ENCODE peak calls at places on chromosomes 2 and 18, in ten cellular contexts. G, O, Z, B, R, M, V, E, Q and X are unnamed samples. For H3K4me1, the result is how much of the 10 kb centered on the place peaks cover.

GRCh38 chr2:62192811-62193210 is 3.1 kb upstream of the B3GNT2 start:
- DNase-seq in E (no peak), Z (no peak), G (no peak), R (no peak), B (no peak), O (no peak), V (no peak), Q (no peak), M (no peak), X (no peak)

GRCh38 chr2:111032721-111033532 is 87.8 kb upstream of the BCL2L11 start:
- DNase-seq in Q (peak), V (no peak), Z (no peak), E (no peak), B (peak), R (no peak), G (peak), O (no peak), M (peak), X (no peak)

GRCh38 chr2:222972420-222972819 is 79.6 kb upstream of the KCNE4 start:
- DNase-seq in Q (no peak), O (no peak), M (no peak), V (peak), Z (no peak), B (no peak), G (no peak), R (no peak), E (no peak), X (no peak)

GRCh38 chr2:170525566-170525900 is 189.6 kb upstream of the SP5 start:
- DNase-seq in R (peak), V (no peak), O (peak), Z (no peak), G (peak), M (peak), B (peak), Q (peak), E (no peak), X (peak)

GRCh38 chr2:217108575-217109027 is 248.7 kb upstream of the TNP1 start:
- DNase-seq in Q (no peak), O (no peak), Z (no peak), B (no peak), V (no peak), M (no peak), G (no peak), R (no peak), E (no peak), X (no peak)

GRCh38 chr18:3599861-3600260 is 149.9 kb downstream of the TGIF1 start:
- DNase-seq in B (no peak), M (no peak), R (no peak), V (no peak), Z (no peak), Q (no peak), G (no peak), O (no peak), E (no peak), X (no peak)

GRCh38 chr2:85441859-85442258 is 23.3 kb downstream of the SH2D6 start:
- DNase-seq in E (no peak), B (no peak), R (no peak), Q (no peak), G (no peak), M (no peak), Z (no peak), V (no peak), O (no peak), X (no peak)

GRCh38 chr2:21270083-21270491 is 146.3 kb downstream of the TDRD15 start:
- DNase-seq in O (no peak), G (no peak), E (no peak), Z (no peak), V (no peak), B (no peak), R (no peak), Q (no peak), M (no peak), X (no peak)

GRCh38 chr2:84160461-84160860 is 298.6 kb downstream of the SUCLG1 start:
- DNase-seq in Q (no peak), E (no peak), V (no peak), O (no peak), B (no peak), R (no peak), M (no peak), G (no peak), Z (no peak), X (no peak)

GRCh38 chr2:25338401-25338800 is 3.3 kb downstream of the DNMT3A start:
- DNase-seq in R (no peak), Q (no peak), M (no peak), B (no peak), Z (no peak), G (no peak), V (no peak), O (no peak), E (no peak), X (no peak)

GRCh38 chr18:48621815-48622555 is 83.2 kb downstream of the CTIF start:
- DNase-seq in O (no peak), E (no peak), Z (peak), V (no peak), Q (no peak), B (no peak), G (peak), M (peak), R (no peak), X (no peak)

GRCh38 chr2:61707984-61708852 is 145.6 kb downstream of the FAM161A start:
- DNase-seq in B (peak), Z (no peak), Q (peak), E (peak), M (peak), V (no peak), G (peak), O (no peak), R (no peak), X (no peak)

GRCh38 chr2:229715895-229716507 is 1.6 kb upstream of the DNER start:
- DNase-seq in V (no peak), E (peak), O (no peak), G (peak), R (no peak), M (no peak), Q (no peak), Z (peak), B (peak), X (peak)

GRCh38 chr2:20224191-20224715 is 677 bp downstream of the SDC1 start:
- DNase-seq in Q (no peak), R (no peak), Z (no peak), M (no peak), E (peak), V (peak), B (no peak), G (no peak), O (no peak), X (no peak)

GRCh38 chr18:62781893-62782292 is 66.6 kb downstream of the PHLPP1 start:
- DNase-seq in O (peak), R (no peak), E (no peak), G (peak), B (no peak), V (no peak), M (peak), Z (no peak), Q (no peak), X (no peak)

GRCh38 chr18:3264362-3264761 is 2.4 kb downstream of the MYL12B start:
- DNase-seq in E (no peak), M (peak), G (no peak), V (no peak), R (no peak), B (no peak), Z (no peak), Q (no peak), O (no peak), X (no peak)

GRCh38 chr2:35185861-35186412 is 1169.6 kb upstream of the CRIM1 start:
- DNase-seq in R (no peak), E (no peak), O (no peak), Q (no peak), M (no peak), Z (no peak), V (no peak), B (no peak), G (no peak), X (no peak)

GRCh38 chr18:7117390-7118355 is at the start of gene LAMA1:
- DNase-seq in B (no peak), Q (no peak), Z (no peak), O (no peak), V (peak), R (no peak), M (peak), G (no peak), E (no peak), X (peak)

GRCh38 chr2:98608962-98609604 is 694 bp downstream of the UNC50 start:
- DNase-seq in Z (peak), Q (no peak), R (no peak), B (peak), G (peak), O (no peak), M (peak), E (peak), V (peak), X (peak)

GRCh38 chr2:225173909-225174308 is 131.6 kb upstream of the DOCK10 start:
- DNase-seq in B (no peak), E (no peak), O (no peak), M (no peak), Z (no peak), V (no peak), R (no peak), G (no peak), Q (no peak), X (no peak)

GRCh38 chr2:188983427-188984101 is 9.4 kb downstream of the COL3A1 start:
- DNase-seq in Q (no peak), Z (peak), E (no peak), B (no peak), R (no peak), O (no peak), V (no peak), G (no peak), M (peak), X (no peak)
- TF ChIP-seq CTCF in Q (no peak), Z (peak), E (no peak), B (no peak), R (no peak), O (peak), V (no peak), G (peak), M (peak), X (no peak)

GRCh38 chr2:158723311-158723838 is 71.7 kb upstream of the DAPL1 start:
- DNase-seq in B (no peak), Q (no peak), G (no peak), R (no peak), E (no peak), Z (no peak), V (peak), M (no peak), O (no peak), X (no peak)
- H3K4me1 ChIP-seq in B (under half), Q (under half), G (under half), R (under half), E (under half), Z (under half), V (under half), M (under half), O (under half), X (under half)

GRCh38 chr2:100589527-100589926 is 26.7 kb downstream of the PDCL3 start:
- DNase-seq in E (no peak), O (no peak), Q (no peak), G (no peak), V (no peak), B (no peak), R (no peak), Z (no peak), M (no peak), X (no peak)
- TF ChIP-seq CTCF in E (no peak), O (no peak), Q (no peak), G (no peak), V (no peak), B (no peak), R (no peak), Z (no peak), M (no peak), X (no peak)

GRCh38 chr2:190888449-190888848 is 7.8 kb downstream of the GLS start:
- DNase-seq in R (no peak), M (no peak), B (no peak), O (no peak), E (no peak), Q (no peak), Z (no peak), V (no peak), G (no peak), X (no peak)
- H3K4me1 ChIP-seq in R (under half), M (under half), B (half or more), O (under half), E (under half), Q (half or more), Z (half or more), V (half or more), G (under half), X (under half)

DNA sequence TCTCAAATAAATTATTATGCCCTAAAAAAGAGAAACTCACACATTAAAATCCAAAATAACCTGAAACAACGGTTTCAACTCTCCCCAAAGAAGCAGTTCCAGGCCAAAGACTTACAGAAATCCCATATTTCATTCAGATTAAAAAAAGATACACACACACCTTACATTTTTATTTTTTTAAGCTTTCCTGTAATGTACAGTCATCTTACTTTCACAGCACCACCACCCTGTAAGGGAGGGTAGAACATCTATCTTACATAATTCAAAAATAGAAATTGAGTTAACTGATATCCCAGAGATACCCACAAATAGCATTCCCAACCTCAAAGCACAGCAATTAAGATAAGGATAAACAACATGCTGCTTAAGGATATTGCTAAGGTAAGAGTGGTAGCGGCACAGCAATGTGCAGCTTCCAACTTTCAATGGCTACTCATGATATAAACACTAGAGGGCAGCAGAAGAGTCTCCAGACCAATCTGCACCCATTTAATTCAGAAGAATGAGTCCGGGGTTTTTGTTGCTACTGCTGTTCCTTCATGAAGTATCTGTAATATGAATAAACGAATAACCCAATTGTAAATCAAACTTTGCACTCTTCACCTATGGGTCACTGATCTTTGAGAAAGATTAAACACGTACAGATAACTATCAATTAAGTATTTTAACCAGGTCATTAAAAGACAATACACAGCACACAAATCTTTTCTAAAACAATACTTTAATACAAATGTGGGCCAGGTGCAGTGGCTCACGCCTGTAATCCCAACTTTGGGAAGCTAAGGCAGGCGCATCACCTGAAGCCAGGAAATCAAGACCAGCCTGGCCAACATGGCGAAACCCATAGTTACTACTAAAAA is 11.3 kb downstream of the GFPT1 start:
- DNase-seq in G (peak), Z (peak), E (peak), B (no peak), M (peak), R (no peak), Q (no peak), V (no peak), O (no peak), X (no peak)
- TF ChIP-seq CTCF in G (peak), Z (peak), E (peak), B (peak), M (peak), R (no peak), Q (peak), V (peak), O (peak), X (no peak)

DNA sequence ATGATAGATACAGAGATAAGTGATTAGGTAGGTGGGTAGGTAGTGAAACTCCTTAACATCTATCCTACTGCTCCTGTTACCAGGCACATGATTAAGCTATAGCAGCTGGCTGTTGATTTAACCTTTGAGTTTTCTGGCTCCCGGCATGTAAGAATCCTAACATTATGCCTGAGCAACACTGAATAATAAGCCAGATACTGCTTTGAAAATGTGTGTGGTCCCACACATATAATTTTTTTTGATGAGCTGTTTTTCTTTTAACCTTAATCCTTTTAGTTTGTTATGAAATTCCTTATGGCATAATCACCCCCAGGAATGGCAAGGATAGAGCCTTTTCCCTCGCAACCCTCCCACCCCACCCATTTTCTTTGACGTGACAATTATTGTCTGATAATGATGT is 104.2 kb upstream of the NEUROD1 start:
- DNase-seq in Z (no peak), V (no peak), R (no peak), O (no peak), E (no peak), Q (no peak), M (peak), B (no peak), G (peak), X (no peak)
- H3K4me1 ChIP-seq in Z (under half), V (under half), R (under half), O (under half), E (under half), Q (under half), M (under half), B (half or more), G (half or more), X (under half)